ENCODE peak calls at places on chromosomes 7 and 10, in nine cellular contexts. J, D, T, M, F, L, K, X and B are unnamed samples.

GRCh38 chr10:71748671-71749191 is 24.6 kb downstream of the VSIR start:
- DNase-seq in M (peak; percentile 42), J (no peak), K (peak; percentile 59), T (peak; percentile 67), L (no peak), D (no peak), X (no peak), F (no peak), B (no peak)

GRCh38 chr10:84333864-84334451 is 5.6 kb downstream of the CCSER2 start:
- DNase-seq in T (peak; percentile 63), X (no peak), M (peak; percentile 34), J (no peak), L (no peak), D (no peak), K (no peak), F (peak; percentile 42), B (peak; percentile 5)

GRCh38 chr7:96303105-96303685 is 18.7 kb downstream of the SLC25A13 start:
- DNase-seq in M (no peak), D (no peak), X (no peak), J (no peak), K (no peak), T (no peak), L (no peak), F (no peak), B (no peak)

GRCh38 chr7:27174077-27175004 is at the start of gene HOXA10:
- DNase-seq in T (no peak), X (no peak), L (peak; percentile 89), F (peak; percentile 67), K (no peak), D (no peak), J (no peak), M (no peak), B (peak; percentile 40)

GRCh38 chr7:7315851-7316250 is 133.5 kb downstream of the C1GALT1 start:
- DNase-seq in X (no peak), J (no peak), L (no peak), K (no peak), D (no peak), F (no peak), T (no peak), M (no peak), B (no peak)

GRCh38 chr7:102810916-102811315 is 62.1 kb downstream of the FAM185A start:
- DNase-seq in L (no peak), D (no peak), M (no peak), F (no peak), X (no peak), J (no peak), K (no peak), T (no peak), B (no peak)

GRCh38 chr7:50614721-50615518 is 49.7 kb upstream of the DDC start:
- DNase-seq in F (peak; percentile 14), X (no peak), K (no peak), L (no peak), D (no peak), T (no peak), J (no peak), M (no peak), B (no peak)

GRCh38 chr10:75430000-75430763 is 1.2 kb upstream of the LRMDA start:
- DNase-seq in X (no peak), T (no peak), J (no peak), D (no peak), F (no peak), L (no peak), M (no peak), K (no peak), B (peak; percentile 62)

GRCh38 chr7:152430857-152431256 is 4.9 kb downstream of the KMT2C start:
- DNase-seq in K (no peak), D (no peak), J (no peak), X (no peak), L (no peak), F (no peak), M (no peak), T (no peak), B (no peak)

GRCh38 chr10:102112210-102112817 is 7.9 kb downstream of the LDB1 start:
- DNase-seq in J (no peak), X (no peak), F (no peak), M (no peak), K (no peak), L (no peak), T (no peak), D (no peak), B (no peak)

GRCh38 chr10:126215767-126216166 is 172.5 kb downstream of the ADAM12 start:
- DNase-seq in D (no peak), F (no peak), X (no peak), M (no peak), J (no peak), K (no peak), T (no peak), L (peak; percentile 37), B (no peak)

GRCh38 chr7:41244246-41244645 is 458.6 kb downstream of the INHBA start:
- DNase-seq in F (no peak), L (peak; percentile 42), K (no peak), T (no peak), X (no peak), J (no peak), M (no peak), D (no peak), B (no peak)

GRCh38 chr7:18352339-18353255 is 143.0 kb upstream of the HDAC9 start:
- DNase-seq in X (peak; percentile 27), J (peak; percentile 19), F (peak; percentile 81), T (peak; percentile 2), K (no peak), M (no peak), D (no peak), L (peak; percentile 64), B (peak; percentile 52)

GRCh38 chr7:154859747-154860620 is 142.9 kb downstream of the PAXIP1 start:
- DNase-seq in X (no peak), M (no peak), D (no peak), L (no peak), J (no peak), K (no peak), T (no peak), F (no peak), B (no peak)

GRCh38 chr10:43408331-43408709 is 666 bp downstream of the HNRNPF start:
- DNase-seq in T (no peak), L (no peak), K (no peak), J (no peak), X (no peak), M (no peak), F (no peak), D (no peak), B (no peak)